ENCODE peak calls at places on chromosomes 2 and 18, in four cellular contexts. Q is heart left ventricle, U is adipocyte, N is ovary. H is an unnamed sample.

GRCh38 chr2:20447437-20448245 is 767 bp downstream of the RHOB start:
- DNase-seq in Q (peak; percentile 59), U (peak; percentile 59), N (peak; percentile 72), H (no peak)

GRCh38 chr2:191678437-191679110 is 638 bp downstream of the NABP1 start:
- DNase-seq in Q (peak; percentile 59), U (peak; percentile 64), N (peak; percentile 68), H (no peak)

GRCh38 chr2:82796132-82796531 is 1662.9 kb downstream of the SUCLG1 start:
- DNase-seq in Q (no peak), U (peak; percentile 24), N (no peak), H (no peak)

GRCh38 chr2:70887550-70888229 is 48.0 kb upstream of the ATP6V1B1 start:
- DNase-seq in Q (peak; percentile 58), U (no peak), N (peak; percentile 37), H (no peak)

GRCh38 chr2:45759310-45759851 is 107.9 kb downstream of the PRKCE start:
- DNase-seq in Q (no peak), U (peak; percentile 59), N (no peak), H (peak; percentile 59)

GRCh38 chr18:3903341-3903740 is 453.4 kb downstream of the TGIF1 start:
- DNase-seq in Q (no peak), U (peak; percentile 49), N (no peak), H (peak; percentile 75)

GRCh38 chr18:51051105-51051712 is 21.2 kb downstream of the SMAD4 start:
- DNase-seq in Q (no peak), U (peak; percentile 88), N (no peak), H (no peak)

GRCh38 chr2:69978157-69978904 is 16.9 kb upstream of the ASPRV1 start:
- DNase-seq in Q (no peak), U (no peak), N (no peak), H (no peak)

GRCh38 chr2:188042412-188042811 is 249.3 kb upstream of the GULP1 start:
- DNase-seq in Q (no peak), U (peak; percentile 44), N (no peak), H (no peak)

GRCh38 chr2:31434911-31435310 is 20.4 kb upstream of the XDH start:
- DNase-seq in Q (no peak), U (no peak), N (no peak), H (no peak)

GRCh38 chr2:172334988-172335387 is 92.4 kb upstream of the ITGA6 start:
- DNase-seq in Q (no peak), U (no peak), N (no peak), H (no peak)

GRCh38 chr18:4636957-4637356 is 181.8 kb upstream of the DLGAP1 start:
- DNase-seq in Q (no peak), U (no peak), N (no peak), H (no peak)

GRCh38 chr2:32330136-32330535 is 26.7 kb upstream of the BIRC6 start:
- DNase-seq in Q (no peak), U (peak; percentile 49), N (no peak), H (peak; percentile 18)

GRCh38 chr2:180742809-180743208 is 237.6 kb upstream of the UBE2E3 start:
- DNase-seq in Q (no peak), U (peak; percentile 28), N (no peak), H (no peak)

GRCh38 chr2:200901459-200902072 is 12.4 kb downstream of the NIF3L1 start:
- DNase-seq in Q (peak; percentile 56), U (peak; percentile 93), N (no peak), H (peak; percentile 63)

GRCh38 chr2:163471947-163472346 is 263.9 kb downstream of the FIGN start:
- DNase-seq in Q (no peak), U (peak; percentile 28), N (no peak), H (no peak)

GRCh38 chr2:241754042-241754441 is 19.6 kb downstream of the D2HGDH start:
- DNase-seq in Q (no peak), U (no peak), N (no peak), H (no peak)

GRCh38 chr2:45908316-45909150 is 257.1 kb downstream of the PRKCE start:
- DNase-seq in Q (no peak), U (no peak), N (no peak), H (no peak)

GRCh38 chr2:226423498-226423960 is 376.1 kb downstream of the IRS1 start:
- DNase-seq in Q (no peak), U (no peak), N (peak; percentile 18), H (no peak)

GRCh38 chr2:222864296-222864695 is 3.5 kb downstream of the ACSL3 start:
- DNase-seq in Q (no peak), U (peak; percentile 76), N (no peak), H (no peak)

GRCh38 chr2:176637497-176638166 is 368.4 kb downstream of the MTX2 start:
- DNase-seq in Q (peak; percentile 52), U (peak; percentile 22), N (peak; percentile 86), H (no peak)

GRCh38 chr2:71880846-71881610 is 266.6 kb downstream of the CYP26B1 start:
- DNase-seq in Q (no peak), U (peak; percentile 71), N (no peak), H (peak; percentile 47)

GRCh38 chr2:173252581-173252980 is 102.1 kb upstream of the CDCA7 start:
- DNase-seq in Q (no peak), U (no peak), N (no peak), H (no peak)

GRCh38 chr2:54041135-54041534 is 70.3 kb upstream of the PSME4 start:
- DNase-seq in Q (no peak), U (no peak), N (no peak), H (no peak)

GRCh38 chr18:8106603-8107002 is 502.6 kb upstream of the RAB12 start:
- DNase-seq in Q (no peak), U (no peak), N (no peak), H (no peak)

GRCh38 chr2:170142502-170142901 is 35.4 kb upstream of the MYO3B start:
- DNase-seq in Q (no peak), U (no peak), N (no peak), H (no peak)

GRCh38 chr2:186848873-186849578 is at the start of gene ZSWIM2:
- DNase-seq in Q (peak; percentile 46), U (peak; percentile 96), N (peak; percentile 59), H (peak; percentile 76)

GRCh38 chr18:10559566-10560456 is 34.0 kb downstream of the NAPG start:
- DNase-seq in Q (no peak), U (no peak), N (peak; percentile 26), H (no peak)

GRCh38 chr2:238379096-238379810 is 47.5 kb upstream of the ASB1 start:
- DNase-seq in Q (no peak), U (peak; percentile 5), N (no peak), H (no peak)

GRCh38 chr2:45128580-45128997 is 119.3 kb upstream of the SIX2 start:
- DNase-seq in Q (peak; percentile 29), U (peak; percentile 91), N (peak; percentile 14), H (peak; percentile 69)

GRCh38 chr18:23992119-23992940 is 22.2 kb upstream of the TTC39C start:
- DNase-seq in Q (peak; percentile 54), U (no peak), N (peak; percentile 57), H (no peak)

GRCh38 chr2:60998628-60999545 is 18.6 kb upstream of the PEX13 start:
- DNase-seq in Q (no peak), U (peak; percentile 81), N (no peak), H (no peak)

GRCh38 chr2:194294156-194294555 is 1362.9 kb upstream of the SLC39A10 start:
- DNase-seq in Q (no peak), U (no peak), N (no peak), H (no peak)

GRCh38 chr18:63439334-63439733 is 17.1 kb upstream of the VPS4B start:
- DNase-seq in Q (peak; percentile 32), U (peak; percentile 84), N (no peak), H (no peak)

GRCh38 chr2:222303828-222304736 is 5.3 kb upstream of the PAX3 start:
- DNase-seq in Q (no peak), U (no peak), N (no peak), H (no peak)

GRCh38 chr2:149657393-149657792 is 69.8 kb upstream of the MMADHC start:
- DNase-seq in Q (no peak), U (no peak), N (no peak), H (no peak)

GRCh38 chr2:72562451-72563153 is 263.2 kb downstream of the EXOC6B start:
- DNase-seq in Q (no peak), U (peak; percentile 37), N (no peak), H (no peak)

DNA sequence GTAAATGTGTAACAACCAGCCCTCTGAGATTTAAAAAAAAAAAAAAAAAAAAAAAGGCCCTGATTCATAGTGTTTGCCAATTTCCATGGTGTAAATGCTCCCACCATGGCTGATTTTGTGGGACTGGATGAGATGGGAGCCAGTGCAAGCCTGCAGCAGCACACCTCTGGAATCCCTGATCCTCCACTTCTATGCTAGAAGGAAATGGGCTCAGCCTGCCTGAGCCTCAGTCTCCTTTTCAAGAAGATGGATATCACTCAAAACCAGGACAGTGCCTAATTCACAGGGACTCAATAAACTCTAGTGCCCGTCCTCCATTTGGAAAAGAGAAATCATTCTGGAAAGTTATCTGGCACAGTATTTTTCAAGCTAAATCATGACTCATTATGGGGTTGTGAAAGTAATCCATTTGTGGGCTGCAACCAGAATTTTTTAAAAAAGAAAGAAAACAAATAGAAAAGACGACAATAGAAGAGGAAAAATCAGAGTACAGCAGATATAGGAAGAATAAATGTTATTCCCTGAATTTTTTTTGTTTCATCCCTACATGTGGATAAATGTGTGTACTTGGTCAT is 34.2 kb downstream of the LBH start:
- DNase-seq in Q (no peak), U (peak; percentile 73), N (no peak), H (no peak)
- H3K4me3 ChIP-seq in Q (no peak overlapping the region), U (peak overlapping the region; percentile 63), N (no peak overlapping the region), H (no peak overlapping the region)

DNA sequence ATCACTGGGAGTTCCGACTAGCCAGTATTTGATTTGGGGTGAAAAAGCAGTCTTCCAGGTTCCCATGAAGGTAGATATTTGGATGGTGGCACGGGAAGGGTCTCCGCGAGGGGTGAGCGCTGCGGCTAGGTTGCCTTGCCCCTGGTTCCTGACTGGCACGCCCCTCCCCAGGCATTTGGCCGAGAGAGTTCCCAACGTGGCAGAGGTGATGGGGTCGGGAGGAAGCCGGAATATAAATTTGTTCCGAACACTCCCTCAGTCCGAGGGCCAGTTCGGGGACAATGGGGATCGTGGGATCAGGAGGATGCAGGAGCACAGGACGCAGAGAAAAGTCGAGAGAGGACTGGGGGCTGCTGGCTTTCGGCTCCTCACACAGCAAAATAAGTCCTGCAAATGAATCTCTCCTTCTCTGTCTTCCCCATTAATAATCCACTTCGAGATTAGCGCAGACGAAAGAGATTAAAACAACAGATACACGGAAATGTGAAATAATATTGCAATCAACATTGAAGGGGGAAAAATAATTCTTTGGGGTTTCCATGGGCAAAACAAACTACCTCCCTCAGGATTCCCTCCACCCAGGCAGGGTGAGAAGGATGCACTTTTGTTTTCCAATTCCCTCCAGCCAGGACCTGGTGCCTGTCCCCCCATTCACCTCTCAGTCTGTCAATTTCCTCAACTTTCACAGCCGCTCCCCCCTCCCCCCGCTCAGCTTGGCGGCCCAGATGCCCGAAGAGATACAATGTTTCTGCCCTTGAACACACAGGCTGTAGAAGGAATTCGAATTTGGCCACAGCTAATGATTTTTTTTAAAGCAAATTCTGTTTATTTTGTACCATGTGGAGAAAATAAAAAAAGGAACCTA is 3.1 kb upstream of the ZEB2 start:
- DNase-seq in Q (peak; percentile 52), U (peak; percentile 51), N (peak; percentile 50), H (no peak)
- H3K4me3 ChIP-seq in Q (peak overlapping the region; percentile 57), U (peak overlapping the region; percentile 86), N (peak overlapping the region; percentile 51), H (peak overlapping the region; percentile 49)

DNA sequence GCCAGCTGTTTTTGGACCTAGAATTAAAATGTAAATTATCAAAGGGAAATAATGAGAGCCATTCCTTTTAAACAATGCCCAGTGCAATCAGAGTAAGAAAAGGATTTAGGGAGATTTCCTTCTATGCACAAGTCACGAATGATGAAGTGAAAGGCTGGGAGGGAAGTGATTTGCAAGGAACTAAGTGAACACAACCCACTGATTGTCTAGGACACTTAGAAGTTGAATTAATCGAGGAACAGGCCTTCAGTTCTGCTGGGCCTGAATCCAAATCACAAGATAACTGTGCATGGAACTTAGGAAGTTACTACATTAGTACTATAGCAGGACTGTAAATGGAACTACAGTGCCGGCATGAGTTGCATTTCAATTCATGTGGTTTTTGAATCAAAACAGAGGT is 17.7 kb downstream of the MAP2 start:
- DNase-seq in Q (peak; percentile 20), U (no peak), N (no peak), H (no peak)
- H3K4me3 ChIP-seq in Q (no peak overlapping the region), U (no peak overlapping the region), N (no peak overlapping the region), H (no peak overlapping the region)

GRCh38 chr2:26692814-26693286 is 328 bp downstream of the KCNK3 start:
- DNase-seq in Q (no peak), U (peak; percentile 60), N (no peak), H (no peak)
- H3K4me3 ChIP-seq in Q (peak overlapping the region; percentile 23), U (peak overlapping the region; percentile 80), N (peak overlapping the region; percentile 28), H (peak overlapping the region; percentile 23)